ENCODE peak calls at places on chromosomes 5 and 9, in eight cellular contexts. B is CD8-positive, alpha-beta T cell; W is K562; J is spleen; R is PC-3; C is right lobe of liver; U is IMR-90; N is tibial artery. T is an unnamed sample.

GRCh38 chr5:63131618-63132285 is 553.1 kb downstream of the LRRC70 start:
- DNase-seq in N (no peak), W (no peak), R (peak; percentile 86), J (no peak), U (peak; percentile 48), C (no peak), B (no peak), T (no peak)

GRCh38 chr5:181217111-181217804 is 5.8 kb upstream of the TRIM41 start:
- DNase-seq in N (peak; percentile 51), W (peak; percentile 83), R (peak; percentile 48), U (peak; percentile 55), B (no peak), C (peak; percentile 44), J (peak; percentile 89), T (peak; percentile 77)

GRCh38 chr5:39757121-39757520 is 332.3 kb upstream of the DAB2 start:
- DNase-seq in U (no peak), R (no peak), N (no peak), J (no peak), C (no peak), B (no peak), W (no peak), T (no peak)

GRCh38 chr9:101751895-101752294 is 13.4 kb upstream of the GRIN3A start:
- DNase-seq in N (no peak), J (no peak), B (no peak), U (no peak), W (no peak), C (no peak), R (no peak), T (no peak)

GRCh38 chr9:127489471-127490115 is 38.3 kb downstream of the LRSAM1 start:
- DNase-seq in C (no peak), J (no peak), U (no peak), N (no peak), B (no peak), W (peak; percentile 28), R (no peak), T (no peak)

GRCh38 chr5:120749737-120750136 is 285.6 kb downstream of the PRR16 start:
- DNase-seq in J (no peak), B (no peak), N (no peak), R (peak; percentile 58), C (no peak), U (peak; percentile 3), W (no peak), T (no peak)

GRCh38 chr9:7387844-7388243 is 411.7 kb downstream of the DMAC1 start:
- DNase-seq in B (no peak), W (no peak), N (no peak), R (no peak), J (no peak), C (no peak), U (no peak), T (no peak)

GRCh38 chr5:14460844-14461398 is 120.7 kb upstream of the OTULINL start:
- DNase-seq in C (no peak), W (no peak), N (no peak), U (no peak), B (no peak), J (no peak), R (no peak), T (no peak)

GRCh38 chr5:132026516-132027008 is 15.1 kb upstream of the ACSL6 start:
- DNase-seq in U (no peak), R (no peak), B (no peak), W (no peak), C (no peak), N (no peak), J (peak; percentile 77), T (peak; percentile 40)

GRCh38 chr5:29950416-29951145 is 1242.9 kb upstream of the CDH6 start:
- DNase-seq in J (no peak), R (no peak), N (no peak), W (no peak), U (no peak), C (no peak), B (no peak), T (no peak)

GRCh38 chr5:35626108-35626507 is 8.4 kb downstream of the SPEF2 start:
- DNase-seq in B (no peak), J (no peak), N (no peak), U (peak; percentile 52), R (no peak), C (no peak), W (no peak), T (no peak)

GRCh38 chr9:34380511-34381315 is 4.0 kb upstream of the MYORG start:
- DNase-seq in N (peak; percentile 54), C (peak; percentile 86), U (peak; percentile 62), W (peak; percentile 83), R (peak; percentile 52), B (peak; percentile 79), J (peak; percentile 95), T (peak; percentile 90)

GRCh38 chr5:137147346-137147745 is 351.8 kb downstream of the SPOCK1 start:
- DNase-seq in B (no peak), N (no peak), J (no peak), R (no peak), C (no peak), U (no peak), W (no peak), T (no peak)

DNA sequence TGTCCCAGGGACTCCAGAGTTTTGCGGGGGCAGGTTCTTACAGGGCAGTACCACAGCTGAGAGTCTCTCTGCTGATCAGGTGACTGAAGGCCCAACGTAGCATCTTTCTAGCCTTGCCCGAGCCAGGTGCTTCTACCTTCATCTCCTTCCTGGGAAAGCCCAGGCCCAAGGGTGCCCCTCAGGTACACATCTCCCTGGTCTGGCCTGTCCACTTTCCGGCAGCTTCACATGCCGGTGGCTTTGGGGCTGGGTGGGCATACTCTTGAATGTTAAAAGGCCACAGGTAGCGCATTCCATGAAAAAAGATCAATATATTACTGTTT is 5.7 kb upstream of the PHYKPL start:
- DNase-seq in J (no peak), B (no peak), R (no peak), U (no peak), W (no peak), C (no peak), N (no peak), T (no peak)
- H3K4me1 ChIP-seq in J (peaks cover 74% of the 10 kb centered on the region), B (peaks cover 78% of the 10 kb centered on the region), R (peaks cover 9% of the 10 kb centered on the region), U (no peaks in the 10 kb centered on the region), W (peaks cover 34% of the 10 kb centered on the region), C (no peaks in the 10 kb centered on the region), N (no peaks in the 10 kb centered on the region), T (peaks cover 59% of the 10 kb centered on the region)

DNA sequence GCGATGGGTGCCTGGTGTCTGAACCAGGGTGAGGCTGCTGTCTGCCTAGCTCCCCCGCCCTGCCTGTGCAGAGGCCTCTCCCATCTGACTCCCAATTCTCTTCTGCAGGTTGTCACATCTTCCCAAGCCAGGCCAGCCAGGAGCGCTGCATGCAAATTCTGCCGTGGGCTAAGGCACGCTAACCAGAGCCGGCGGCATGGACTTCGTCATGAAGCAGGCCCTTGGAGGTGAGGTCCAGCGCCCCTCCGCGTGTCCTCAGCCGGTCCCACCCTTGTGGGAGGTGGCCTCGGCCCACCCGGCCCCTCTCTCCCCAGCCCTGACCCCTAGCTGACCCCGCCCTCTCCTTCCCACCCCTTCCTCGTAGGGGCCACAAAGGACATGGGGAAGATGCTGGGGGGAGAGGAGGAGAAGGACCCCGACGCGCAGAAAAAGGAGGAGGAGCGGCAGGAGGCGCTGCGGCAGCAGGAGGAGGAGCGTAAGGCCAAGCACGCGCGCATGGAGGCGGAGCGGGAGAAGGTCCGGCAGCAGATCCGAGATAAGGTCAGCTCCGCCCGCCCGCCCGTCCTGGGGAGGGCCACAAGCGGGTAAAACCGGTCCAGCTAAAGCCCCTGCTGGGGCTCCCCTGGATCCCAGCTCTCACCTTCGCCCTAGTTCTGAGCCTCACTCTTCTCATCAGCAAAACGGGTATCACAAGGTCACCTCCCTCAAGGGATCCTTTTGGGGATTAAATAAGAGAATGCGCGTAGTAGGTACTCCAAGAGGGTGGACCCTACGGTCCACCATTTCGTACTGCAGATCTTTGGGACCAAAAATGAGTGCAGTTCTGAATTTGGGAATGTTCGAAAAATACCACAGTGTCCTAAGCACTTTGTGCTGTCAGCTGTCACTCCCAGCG is 7.4 kb downstream of the CPLX2 start:
- DNase-seq in U (no peak), W (peak; percentile 77), C (no peak), R (no peak), N (no peak), B (no peak), J (no peak), T (no peak)
- TF ChIP-seq CTCF in U (no peak), W (no peak), C (no peak), R (no peak), N (no peak), B (no peak), J (no peak), T (no peak)

GRCh38 chr9:87554976-87555375 is 57.3 kb downstream of the DAPK1 start:
- DNase-seq in C (no peak), N (no peak), U (no peak), R (no peak), B (no peak), J (no peak), W (no peak), T (no peak)
- H3K4me1 ChIP-seq in C (no peaks in the 10 kb centered on the region), N (no peaks in the 10 kb centered on the region), U (no peaks in the 10 kb centered on the region), R (no peaks in the 10 kb centered on the region), B (no peaks in the 10 kb centered on the region), J (peaks cover 12% of the 10 kb centered on the region), W (peaks cover 16% of the 10 kb centered on the region), T (peaks cover 42% of the 10 kb centered on the region)

GRCh38 chr9:111898331-111899096 is 1.9 kb downstream of the UGCG start:
- DNase-seq in J (no peak), C (no peak), B (no peak), W (peak; percentile 12), U (no peak), N (no peak), R (peak; percentile 19), T (no peak)

GRCh38 chr9:111897831-111898144 is 1.2 kb downstream of the UGCG start:
- DNase-seq in J (no peak), C (no peak), B (no peak), W (no peak), R (peak; percentile 13), U (no peak), N (no peak), T (no peak)

GRCh38 chr9:111900081-111900805 is 3.6 kb downstream of the UGCG start:
- DNase-seq in W (peak; percentile 32), N (no peak), U (no peak), R (no peak), C (no peak), J (no peak), B (no peak), T (no peak)

GRCh38 chr9:111895996-111896941 is at the start of gene UGCG:
- DNase-seq in R (peak; percentile 90), N (peak; percentile 82), B (peak; percentile 81), C (peak; percentile 95), U (peak; percentile 90), J (peak; percentile 98), W (peak; percentile 92), T (peak; percentile 95)

DNA sequence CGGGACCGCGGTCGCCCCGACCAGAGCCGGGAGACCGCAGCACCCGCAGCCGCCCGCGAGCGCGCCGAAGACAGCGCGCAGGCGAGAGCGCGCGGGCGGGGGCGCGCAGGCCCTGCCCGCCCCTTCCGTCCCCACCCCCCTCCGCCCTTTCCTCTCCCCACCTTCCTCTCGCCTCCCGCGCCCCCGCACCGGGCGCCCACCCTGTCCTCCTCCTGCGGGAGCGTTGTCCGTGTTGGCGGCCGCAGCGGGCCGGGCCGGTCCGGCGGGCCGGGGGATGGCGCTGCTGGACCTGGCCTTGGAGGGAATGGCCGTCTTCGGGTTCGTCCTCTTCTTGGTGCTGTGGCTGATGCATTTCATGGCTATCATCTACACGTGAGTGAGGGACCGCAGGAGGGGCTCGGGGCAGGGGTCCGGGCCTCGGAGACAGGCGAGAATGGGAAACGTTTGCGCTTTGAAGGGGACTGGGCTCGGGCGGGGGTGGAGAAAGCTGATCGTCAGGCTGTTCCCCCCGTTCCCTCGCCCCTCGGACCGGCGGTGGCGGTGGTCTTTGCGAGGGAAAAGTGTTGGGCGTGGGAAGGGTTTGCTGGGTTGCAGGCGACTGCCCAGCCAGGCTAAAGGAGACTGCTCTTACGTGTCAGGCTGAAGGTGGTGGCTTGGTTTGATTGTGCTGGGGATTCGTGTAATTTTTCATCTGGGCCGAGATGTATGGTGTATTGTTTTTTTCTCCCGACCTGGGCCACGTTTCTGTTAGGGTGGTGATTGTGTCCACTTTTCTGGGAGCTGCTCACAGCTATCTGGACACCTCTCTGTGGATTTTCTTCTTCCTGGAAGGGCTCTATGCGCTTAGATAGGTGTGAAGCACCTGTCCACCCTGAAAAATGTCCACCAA is 572 bp downstream of the UGCG start:
- DNase-seq in J (peak; percentile 93), W (peak; percentile 80), N (peak; percentile 52), B (peak; percentile 19), C (peak; percentile 87), U (no peak), R (peak; percentile 13), T (peak; percentile 88)
- TF ChIP-seq CTCF in J (peak; percentile 20), W (no peak), N (peak; percentile 21), B (no peak), C (peak; percentile 14), U (peak; percentile 19), R (no peak), T (peak; percentile 18)

T was measured in upper lobe of right lung.